ENCODE peak calls at places on chromosomes 6 and 20, in ten cellular contexts. A is stomach, W is adrenal gland, T is HepG2, X is H54, Z is heart left ventricle, V is uterus, L is endothelial cell of umbilical vein, I is thyroid gland, P is IMR-90. E is an unnamed sample.

GRCh38 chr6:30918675-30919074 is 4.6 kb downstream of the VARS2 start:
- DNase-seq in A (no peak), W (no peak), T (no peak), X (no peak), Z (no peak), V (no peak), L (no peak), I (no peak), P (no peak), E (no peak)

GRCh38 chr6:45351667-45352066 is 23.5 kb downstream of the RUNX2 start:
- DNase-seq in A (no peak), W (no peak), T (no peak), X (no peak), Z (no peak), V (no peak), L (no peak), I (no peak), P (no peak), E (no peak)

GRCh38 chr20:52552181-52552872 is 360.7 kb upstream of the ZFP64 start:
- DNase-seq in A (no peak), W (no peak), T (no peak), X (no peak), Z (no peak), V (no peak), L (no peak), I (no peak), P (peak), E (no peak)

GRCh38 chr6:25623065-25623464 is 28.9 kb upstream of the SCGN start:
- DNase-seq in A (no peak), W (no peak), T (no peak), X (no peak), Z (no peak), V (no peak), L (no peak), I (no peak), P (no peak), E (no peak)

GRCh38 chr6:14108571-14109410 is 8.8 kb upstream of the CD83 start:
- DNase-seq in A (peak), W (peak), T (no peak), X (no peak), Z (no peak), V (no peak), L (no peak), I (peak), P (no peak), E (no peak)

GRCh38 chr6:113909224-113909856 is 52.2 kb downstream of the MARCKS start:
- DNase-seq in A (no peak), W (no peak), T (peak), X (peak), Z (no peak), V (no peak), L (peak), I (no peak), P (peak), E (peak)

GRCh38 chr6:161134550-161135298 is 139.1 kb downstream of the AGPAT4 start:
- DNase-seq in A (no peak), W (no peak), T (no peak), X (no peak), Z (no peak), V (no peak), L (no peak), I (no peak), P (no peak), E (no peak)

GRCh38 chr6:5728726-5729434 is 277.8 kb downstream of the NRN1 start:
- DNase-seq in A (no peak), W (no peak), T (no peak), X (peak), Z (no peak), V (no peak), L (peak), I (no peak), P (peak), E (no peak)

GRCh38 chr20:63876489-63877036 is 11.5 kb downstream of the TPD52L2 start:
- DNase-seq in A (no peak), W (no peak), T (no peak), X (no peak), Z (no peak), V (no peak), L (no peak), I (no peak), P (no peak), E (no peak)

GRCh38 chr6:105993769-105994521 is 92.2 kb upstream of the PRDM1 start:
- DNase-seq in A (no peak), W (peak), T (no peak), X (no peak), Z (peak), V (peak), L (peak), I (peak), P (peak), E (no peak)

GRCh38 chr6:155142163-155142901 is 121.5 kb upstream of the CLDN20 start:
- DNase-seq in A (no peak), W (no peak), T (no peak), X (no peak), Z (no peak), V (no peak), L (peak), I (no peak), P (no peak), E (no peak)

GRCh38 chr20:5364136-5364821 is 47.5 kb upstream of the PROKR2 start:
- DNase-seq in A (no peak), W (no peak), T (no peak), X (no peak), Z (no peak), V (no peak), L (no peak), I (no peak), P (no peak), E (no peak)

GRCh38 chr20:34141293-34141692 is 29.2 kb upstream of the EIF2S2 start:
- DNase-seq in A (no peak), W (no peak), T (no peak), X (no peak), Z (no peak), V (no peak), L (no peak), I (no peak), P (no peak), E (no peak)

GRCh38 chr20:14979472-14979986 is 642.1 kb upstream of the FLRT3 start:
- DNase-seq in A (no peak), W (no peak), T (peak), X (no peak), Z (no peak), V (no peak), L (peak), I (no peak), P (no peak), E (no peak)

GRCh38 chr20:18180815-18181214 is 43.2 kb downstream of the KAT14 start:
- DNase-seq in A (no peak), W (no peak), T (no peak), X (no peak), Z (no peak), V (no peak), L (no peak), I (no peak), P (no peak), E (no peak)

GRCh38 chr6:70307008-70307407 is 4.1 kb upstream of the COL9A1 start:
- DNase-seq in A (no peak), W (no peak), T (no peak), X (no peak), Z (no peak), V (no peak), L (no peak), I (no peak), P (no peak), E (no peak)

GRCh38 chr6:71496018-71496800 is 207.6 kb downstream of the OGFRL1 start:
- DNase-seq in A (no peak), W (no peak), T (no peak), X (no peak), Z (no peak), V (no peak), L (peak), I (no peak), P (peak), E (no peak)

GRCh38 chr20:33687370-33687915 is 1.3 kb upstream of the E2F1 start:
- DNase-seq in A (no peak), W (no peak), T (no peak), X (no peak), Z (no peak), V (no peak), L (peak), I (no peak), P (no peak), E (no peak)

GRCh38 chr6:45608252-45608911 is 230.6 kb upstream of the SUPT3H start:
- DNase-seq in A (no peak), W (no peak), T (no peak), X (no peak), Z (no peak), V (no peak), L (no peak), I (no peak), P (peak), E (no peak)

GRCh38 chr6:21587925-21588811 is 5.4 kb upstream of the SOX4 start:
- DNase-seq in A (peak), W (peak), T (peak), X (no peak), Z (peak), V (peak), L (peak), I (peak), P (peak), E (peak)

GRCh38 chr6:75450903-75451302 is 42.7 kb downstream of the FILIP1 start:
- DNase-seq in A (no peak), W (no peak), T (no peak), X (no peak), Z (no peak), V (no peak), L (no peak), I (no peak), P (no peak), E (no peak)

GRCh38 chr6:22468566-22468965 is 100.8 kb upstream of the HDGFL1 start:
- DNase-seq in A (no peak), W (no peak), T (no peak), X (no peak), Z (no peak), V (no peak), L (no peak), I (no peak), P (peak), E (no peak)

GRCh38 chr6:84033523-84034451 is at the start of gene MRAP2:
- DNase-seq in A (peak), W (no peak), T (no peak), X (peak), Z (no peak), V (peak), L (peak), I (peak), P (no peak), E (peak)

GRCh38 chr20:1001981-1002681 is at the start of gene RSPO4:
- DNase-seq in A (no peak), W (no peak), T (no peak), X (no peak), Z (no peak), V (no peak), L (no peak), I (peak), P (no peak), E (no peak)

GRCh38 chr20:57412347-57413029 is 21.3 kb downstream of the RBM38 start:
- DNase-seq in A (no peak), W (no peak), T (no peak), X (no peak), Z (no peak), V (no peak), L (no peak), I (no peak), P (no peak), E (no peak)

GRCh38 chr20:8898823-8899222 is 170.1 kb upstream of the PLCB4 start:
- DNase-seq in A (no peak), W (no peak), T (no peak), X (no peak), Z (no peak), V (no peak), L (no peak), I (no peak), P (no peak), E (no peak)

GRCh38 chr20:40265872-40266533 is 423.0 kb downstream of the MAFB start:
- DNase-seq in A (peak), W (peak), T (peak), X (no peak), Z (no peak), V (no peak), L (peak), I (peak), P (no peak), E (peak)

GRCh38 chr6:167424060-167424673 is 99.3 kb downstream of the TTLL2 start:
- DNase-seq in A (peak), W (no peak), T (peak), X (no peak), Z (no peak), V (no peak), L (no peak), I (no peak), P (no peak), E (no peak)

GRCh38 chr20:50931306-50932015 is at the start of gene ADNP:
- DNase-seq in A (peak), W (peak), T (peak), X (peak), Z (peak), V (peak), L (peak), I (peak), P (peak), E (peak)
- TF ChIP-seq POLR2A in A (no peak), W (peak), T (peak), X (peak), Z (no peak), V (peak), L (peak), I (no peak), P (peak), E (peak)

GRCh38 chr20:62707981-62708521 is 585 bp upstream of the NTSR1 start:
- DNase-seq in A (no peak), W (no peak), T (no peak), X (peak), Z (peak), V (no peak), L (no peak), I (no peak), P (no peak), E (no peak)
- TF ChIP-seq POLR2A in A (no peak), W (no peak), T (no peak), X (no peak), Z (no peak), V (no peak), L (no peak), I (no peak), P (no peak), E (no peak)

DNA sequence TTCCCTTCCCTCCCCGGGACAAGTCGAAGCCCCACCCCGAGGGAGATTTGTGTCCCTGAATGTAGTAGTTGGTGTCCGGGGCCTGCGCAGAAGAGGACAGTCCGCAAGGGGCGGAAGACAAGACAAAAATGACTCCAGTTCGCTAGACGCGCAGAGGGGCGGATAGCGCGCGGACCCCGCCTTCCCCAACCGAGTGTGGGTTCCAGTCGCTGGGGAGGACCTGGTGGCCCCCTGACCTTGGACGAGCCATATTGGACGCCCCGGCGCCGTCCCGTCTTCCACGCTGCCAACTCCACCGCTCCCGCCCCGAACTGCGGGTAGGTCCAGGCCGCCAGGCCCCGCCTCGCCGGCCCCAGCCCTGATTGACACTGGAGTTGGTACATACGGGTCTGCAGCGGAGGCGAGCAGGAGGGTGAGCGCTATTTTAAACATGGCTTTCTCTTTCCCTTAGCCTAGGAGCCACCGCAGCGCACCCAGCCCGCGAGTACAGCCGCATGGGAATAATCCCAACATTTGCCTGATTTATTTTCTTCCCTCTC is 802 bp downstream of the HMGN3 start:
- DNase-seq in A (peak), W (peak), T (peak), X (peak), Z (peak), V (peak), L (peak), I (peak), P (peak), E (peak)
- TF ChIP-seq POLR2A in A (no peak), W (peak), T (peak), X (peak), Z (peak), V (peak), L (peak), I (no peak), P (peak), E (peak)

GRCh38 chr20:45833883-45834796 is 541 bp downstream of the SNX21 start:
- DNase-seq in A (peak), W (peak), T (peak), X (peak), Z (peak), V (peak), L (peak), I (peak), P (peak), E (peak)
- TF ChIP-seq POLR2A in A (no peak), W (peak), T (no peak), X (peak), Z (no peak), V (peak), L (no peak), I (no peak), P (no peak), E (no peak)

DNA sequence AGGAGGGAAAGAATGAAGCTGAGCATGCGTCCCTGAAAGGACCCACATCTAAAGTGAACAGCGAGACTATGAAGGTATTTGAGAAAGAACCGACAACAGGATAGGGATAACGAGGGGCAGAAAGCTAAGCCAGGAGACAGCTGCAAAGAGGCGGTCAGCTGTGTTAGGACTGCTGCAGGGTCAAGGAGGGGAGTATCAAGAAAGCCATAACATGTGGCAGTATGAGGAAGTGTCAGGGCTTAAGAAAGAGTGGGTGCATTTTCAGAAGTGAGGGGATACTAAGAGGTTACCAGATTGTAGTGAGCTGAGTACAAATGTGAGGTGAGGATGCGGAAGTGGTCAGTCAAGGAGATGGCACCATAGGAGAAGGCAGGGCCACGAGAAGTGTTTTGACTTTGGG is 21.2 kb downstream of the MYLIP start:
- DNase-seq in A (no peak), W (no peak), T (no peak), X (no peak), Z (no peak), V (no peak), L (no peak), I (no peak), P (no peak), E (no peak)
- TF ChIP-seq POLR2A in A (no peak), W (no peak), T (no peak), X (no peak), Z (no peak), V (no peak), L (no peak), I (no peak), P (no peak), E (no peak)

DNA sequence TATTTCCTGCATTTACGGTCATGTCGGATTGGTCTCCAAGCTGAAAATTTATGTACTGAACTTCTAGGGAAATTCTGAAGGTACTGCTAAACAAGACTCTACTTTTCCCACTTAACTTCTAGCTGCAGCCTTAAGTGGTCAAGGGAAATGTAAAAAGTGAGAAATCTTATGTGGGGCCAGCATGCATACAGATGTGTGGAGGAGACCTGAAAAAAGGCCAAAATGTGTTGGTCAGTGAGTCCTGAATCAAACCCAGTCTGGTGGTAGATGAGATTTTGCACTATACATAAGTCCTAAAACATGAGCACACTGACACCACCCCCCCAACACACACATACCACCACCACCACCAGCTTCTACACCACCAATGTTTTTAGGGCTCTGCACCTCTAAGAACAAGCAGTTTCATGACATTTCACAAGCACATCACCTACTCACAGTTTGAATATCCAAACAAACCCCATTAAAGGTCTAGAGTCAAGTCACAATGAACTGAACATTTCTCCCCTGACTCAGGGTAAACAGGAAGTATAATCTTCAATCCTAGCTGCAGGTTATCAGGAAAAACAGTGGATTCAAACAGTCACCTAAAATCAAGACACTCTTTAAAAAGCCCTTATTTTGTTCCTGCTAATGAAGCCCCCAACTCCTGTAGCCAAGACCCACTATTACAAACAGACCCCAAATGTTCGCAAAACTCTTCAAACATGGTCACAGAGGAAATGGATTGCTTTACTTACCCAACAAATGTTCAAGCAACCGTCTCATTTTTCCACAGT is 1.6 kb downstream of the ZMYND8 start:
- DNase-seq in A (no peak), W (no peak), T (peak), X (no peak), Z (no peak), V (no peak), L (peak), I (no peak), P (peak), E (no peak)
- TF ChIP-seq POLR2A in A (no peak), W (no peak), T (peak), X (no peak), Z (no peak), V (no peak), L (peak), I (no peak), P (no peak), E (no peak)

GRCh38 chr6:32442243-32442667 is 2.6 kb downstream of the HLA-DRA start:
- DNase-seq in A (no peak), W (no peak), T (no peak), X (no peak), Z (no peak), V (no peak), L (no peak), I (no peak), P (no peak), E (no peak)
- TF ChIP-seq POLR2A in A (no peak), W (no peak), T (no peak), X (no peak), Z (no peak), V (no peak), L (no peak), I (no peak), P (no peak), E (no peak)

E was measured in prostate gland.